ENCODE peak calls at places on chromosomes 3 and 15, in four cellular contexts. E is tibial artery; L is frontal cortex; G is stimulated activated CD8-positive, alpha-beta memory T cell treated with anti-CD3 and anti-CD28 coated beads, Interleukin-15, amount 100 ng/mL, for 24 hours. H is an unnamed sample.

GRCh38 chr15:36544518-36545383 is 34.7 kb upstream of the CDIN1 start:
- DNase-seq in E (no peak), L (no peak), G (no peak), H (no peak)

GRCh38 chr15:78682013-78682651 is 41.1 kb upstream of the CHRNB4 start:
- DNase-seq in E (no peak), L (no peak), G (no peak), H (peak)

GRCh38 chr3:40546811-40547210 is 22.1 kb downstream of the ZNF621 start:
- DNase-seq in E (no peak), L (no peak), G (no peak), H (no peak)

GRCh38 chr3:50260942-50261441 is 8.0 kb upstream of the SEMA3B start:
- DNase-seq in E (no peak), L (peak), G (no peak), H (no peak)

GRCh38 chr3:146865175-146865755 is 260.1 kb upstream of the PLSCR5 start:
- DNase-seq in E (no peak), L (no peak), G (no peak), H (no peak)

GRCh38 chr15:76312540-76313174 is 1.4 kb upstream of the ETFA start:
- DNase-seq in E (no peak), L (no peak), G (no peak), H (no peak)

GRCh38 chr3:140545756-140546155 is 132.1 kb upstream of the TRIM42 start:
- DNase-seq in E (no peak), L (no peak), G (no peak), H (no peak)

GRCh38 chr15:49383266-49383665 is 39.8 kb upstream of the FGF7 start:
- DNase-seq in E (no peak), L (no peak), G (no peak), H (no peak)

GRCh38 chr3:31848921-31849320 is 132.1 kb downstream of the OSBPL10 start:
- DNase-seq in E (no peak), L (no peak), G (no peak), H (no peak)

GRCh38 chr15:56987286-56987685 is 68.8 kb downstream of the TCF12 start:
- DNase-seq in E (no peak), L (no peak), G (no peak), H (no peak)

GRCh38 chr3:98114264-98114663 is 16.3 kb upstream of the OR5H1 start:
- DNase-seq in E (no peak), L (no peak), G (no peak), H (no peak)

GRCh38 chr3:122679085-122679466 is 1.6 kb upstream of the PARP14 start:
- DNase-seq in E (peak), L (peak), G (peak), H (peak)

GRCh38 chr15:82063055-82063454 is 17.2 kb upstream of the MEX3B start:
- DNase-seq in E (no peak), L (no peak), G (no peak), H (no peak)

GRCh38 chr3:21673393-21673792 is 77.6 kb downstream of the ZNF385D start:
- DNase-seq in E (no peak), L (no peak), G (no peak), H (no peak)

GRCh38 chr15:38217181-38217580 is 35.5 kb upstream of the SPRED1 start:
- DNase-seq in E (no peak), L (no peak), G (no peak), H (no peak)

GRCh38 chr3:126537730-126538281 is 13.9 kb downstream of the CHST13 start:
- DNase-seq in E (peak), L (no peak), G (no peak), H (peak)

GRCh38 chr3:165523801-165524200 is 313.4 kb downstream of the BCHE start:
- DNase-seq in E (no peak), L (no peak), G (no peak), H (no peak)

GRCh38 chr3:107969994-107970896 is 120.6 kb downstream of the CD47 start:
- DNase-seq in E (no peak), L (no peak), G (no peak), H (no peak)

GRCh38 chr15:99399612-99400011 is 148.3 kb downstream of the LRRC28 start:
- DNase-seq in E (no peak), L (no peak), G (no peak), H (no peak)

GRCh38 chr3:42497009-42497731 is 5.3 kb upstream of the VIPR1 start:
- DNase-seq in E (peak), L (no peak), G (no peak), H (no peak)

GRCh38 chr3:49700014-49700413 is 10.7 kb downstream of the RNF123 start:
- DNase-seq in E (no peak), L (no peak), G (no peak), H (no peak)

GRCh38 chr3:99176169-99176964 is 274.9 kb upstream of the DCBLD2 start:
- DNase-seq in E (no peak), L (no peak), G (no peak), H (no peak)

GRCh38 chr15:47719730-47720129 is 2.4 kb downstream of the SEMA6D start:
- DNase-seq in E (no peak), L (no peak), G (no peak), H (no peak)

GRCh38 chr3:4355401-4356224 is 52.4 kb downstream of the SETMAR start:
- DNase-seq in E (no peak), L (no peak), G (no peak), H (no peak)

GRCh38 chr3:52477076-52477895 is 17.9 kb upstream of the STAB1 start:
- DNase-seq in E (no peak), L (no peak), G (no peak), H (no peak)

GRCh38 chr3:45659661-45660566 is 29.3 kb upstream of the SACM1L start:
- DNase-seq in E (peak), L (peak), G (no peak), H (peak)

GRCh38 chr3:146777941-146778340 is 172.8 kb upstream of the PLSCR5 start:
- DNase-seq in E (no peak), L (no peak), G (no peak), H (no peak)

GRCh38 chr3:78726545-78726944 is 1041.3 kb downstream of the ROBO1 start:
- DNase-seq in E (no peak), L (no peak), G (no peak), H (no peak)

GRCh38 chr3:136078421-136079364 is 113.2 kb downstream of the PPP2R3A start:
- DNase-seq in E (no peak), L (peak), G (no peak), H (no peak)

GRCh38 chr15:91308855-91309254 is 208.8 kb downstream of the SV2B start:
- DNase-seq in E (no peak), L (no peak), G (no peak), H (no peak)

GRCh38 chr3:177484926-177485325 is 287.6 kb upstream of the TBL1XR1 start:
- DNase-seq in E (no peak), L (no peak), G (no peak), H (no peak)

GRCh38 chr15:55897560-55898336 is 95.7 kb downstream of the NEDD4 start:
- DNase-seq in E (no peak), L (peak), G (no peak), H (no peak)

GRCh38 chr3:148360046-148360445 is 337.7 kb upstream of the AGTR1 start:
- DNase-seq in E (no peak), L (no peak), G (no peak), H (no peak)

GRCh38 chr15:45314960-45315359 is 62.9 kb downstream of the SLC28A2 start:
- DNase-seq in E (no peak), L (no peak), G (no peak), H (no peak)

GRCh38 chr15:68372291-68372811 is 59.6 kb downstream of the ITGA11 start:
- DNase-seq in E (peak), L (no peak), G (no peak), H (peak)

GRCh38 chr15:66798426-66799061 is 96.5 kb downstream of the SMAD6 start:
- DNase-seq in E (peak), L (no peak), G (no peak), H (peak)

GRCh38 chr3:65996605-65997004 is 42.1 kb downstream of the MAGI1 start:
- DNase-seq in E (no peak), L (no peak), G (no peak), H (peak)

GRCh38 chr15:43879386-43880355 is 52.9 kb downstream of the WDR76 start:
- DNase-seq in E (no peak), L (no peak), G (no peak), H (peak)